ENCODE peak calls at places on chromosomes 16 and 17, in five cellular contexts. One of them, this sample, is unnamed.
A peak's percentile ranks its signal among the peaks of the same experiment; 100 is the strongest.

GRCh38 chr16:48613061-48613957 is 3.3 kb upstream of the N4BP1 start:
- DNase-seq in Karpas-422: no peak
- DNase-seq in kidney: no peak
- DNase-seq in A172: no peak
- DNase-seq in KBM-7: peak; percentile 75
- DNase-seq in this sample: peak; percentile 49

GRCh38 chr17:31269597-31269996 is 27.4 kb downstream of the OMG start:
- DNase-seq in Karpas-422: no peak
- DNase-seq in kidney: no peak
- DNase-seq in A172: peak; percentile 100
- DNase-seq in KBM-7: no peak
- DNase-seq in this sample: peak; percentile 93

GRCh38 chr17:56833023-56833811 is 503 bp downstream of the C17orf67 start:
- DNase-seq in Karpas-422: peak; percentile 75
- DNase-seq in kidney: peak; percentile 91
- DNase-seq in A172: peak; percentile 24
- DNase-seq in KBM-7: peak; percentile 68
- DNase-seq in this sample: peak; percentile 79

GRCh38 chr16:17277981-17278381 is 192.8 kb downstream of the XYLT1 start:
- DNase-seq in Karpas-422: peak; percentile 66
- DNase-seq in kidney: no peak
- DNase-seq in A172: no peak
- DNase-seq in KBM-7: no peak
- DNase-seq in this sample: peak; percentile 12

GRCh38 chr17:61383689-61384201 is 15.9 kb upstream of the TBX2 start:
- DNase-seq in Karpas-422: no peak
- DNase-seq in kidney: peak; percentile 66
- DNase-seq in A172: no peak
- DNase-seq in KBM-7: no peak
- DNase-seq in this sample: no peak

GRCh38 chr17:2111691-2112090 is 56.8 kb downstream of the HIC1 start:
- DNase-seq in Karpas-422: no peak
- DNase-seq in kidney: no peak
- DNase-seq in A172: no peak
- DNase-seq in KBM-7: no peak
- DNase-seq in this sample: peak; percentile 24

GRCh38 chr17:83064732-83065659 is 14.4 kb upstream of the METRNL start:
- DNase-seq in Karpas-422: no peak
- DNase-seq in kidney: peak; percentile 90
- DNase-seq in A172: no peak
- DNase-seq in KBM-7: no peak
- DNase-seq in this sample: no peak

GRCh38 chr17:17051380-17051779 is 9.1 kb downstream of the MPRIP start:
- DNase-seq in Karpas-422: no peak
- DNase-seq in kidney: no peak
- DNase-seq in A172: no peak
- DNase-seq in KBM-7: no peak
- DNase-seq in this sample: no peak

GRCh38 chr16:188674-189073 is 8.4 kb downstream of the HBQ1 start:
- DNase-seq in Karpas-422: peak; percentile 65
- DNase-seq in kidney: no peak
- DNase-seq in A172: no peak
- DNase-seq in KBM-7: peak; percentile 30
- DNase-seq in this sample: no peak

GRCh38 chr16:17552351-17552750 is 81.6 kb upstream of the XYLT1 start:
- DNase-seq in Karpas-422: no peak
- DNase-seq in kidney: no peak
- DNase-seq in A172: no peak
- DNase-seq in KBM-7: no peak
- DNase-seq in this sample: no peak

This sample was measured in GM23248.